ENCODE peak calls at places on chromosomes 7 and 10, in four cellular contexts. Z is T-helper 9 cell, Q is ACHN, V is nucleus accumbens. L is an unnamed sample.

GRCh38 chr10:96299383-96299782 is 4.9 kb upstream of the DNTT start:
- DNase-seq in Z (no peak), Q (no peak), V (no peak), L (no peak)

GRCh38 chr7:29396563-29396962 is 167.1 kb upstream of the PRR15 start:
- DNase-seq in Z (no peak), Q (no peak), V (no peak), L (no peak)

GRCh38 chr10:71840177-71840711 is 10.8 kb downstream of the PSAP start:
- DNase-seq in Z (no peak), Q (peak), V (peak), L (peak)

GRCh38 chr10:86261933-86262665 is 104.5 kb downstream of the GRID1 start:
- DNase-seq in Z (no peak), Q (peak), V (peak), L (no peak)

GRCh38 chr7:17651926-17652385 is 288.3 kb downstream of the SNX13 start:
- DNase-seq in Z (no peak), Q (peak), V (no peak), L (peak)

GRCh38 chr10:101075775-101076174 is 14.0 kb downstream of the KAZALD1 start:
- DNase-seq in Z (no peak), Q (no peak), V (no peak), L (no peak)

GRCh38 chr7:135210818-135211178 is 528 bp downstream of the WDR91 start:
- DNase-seq in Z (no peak), Q (peak), V (peak), L (peak)

GRCh38 chr7:158650821-158651225 is 53.8 kb downstream of the NCAPG2 start:
- DNase-seq in Z (no peak), Q (no peak), V (no peak), L (peak)

GRCh38 chr10:52121688-52122087 is 192.4 kb upstream of the DKK1 start:
- DNase-seq in Z (no peak), Q (no peak), V (no peak), L (no peak)

GRCh38 chr7:86814980-86815379 is 171.3 kb downstream of the GRM3 start:
- DNase-seq in Z (no peak), Q (peak), V (peak), L (no peak)

GRCh38 chr7:33964417-33965115 is 59.2 kb downstream of the BMPER start:
- DNase-seq in Z (no peak), Q (peak), V (no peak), L (no peak)

GRCh38 chr7:149070372-149071140 is 20.0 kb downstream of the ZNF786 start:
- DNase-seq in Z (no peak), Q (no peak), V (no peak), L (no peak)

GRCh38 chr10:15427836-15428414 is 56.8 kb upstream of the FAM171A1 start:
- DNase-seq in Z (no peak), Q (peak), V (no peak), L (peak)

GRCh38 chr7:778968-779451 is 51.9 kb upstream of the PRKAR1B start:
- DNase-seq in Z (no peak), Q (no peak), V (no peak), L (no peak)

GRCh38 chr7:113084499-113085172 is 2.0 kb downstream of the GPR85 start:
- DNase-seq in Z (no peak), Q (no peak), V (no peak), L (no peak)

GRCh38 chr10:102642553-102643345 is 1.5 kb upstream of the TRIM8 start:
- DNase-seq in Z (peak), Q (peak), V (peak), L (peak)

GRCh38 chr7:41401833-41402232 is 301.1 kb downstream of the INHBA start:
- DNase-seq in Z (no peak), Q (no peak), V (no peak), L (no peak)

GRCh38 chr7:30076411-30076810 is 48.2 kb downstream of the PLEKHA8 start:
- DNase-seq in Z (no peak), Q (no peak), V (no peak), L (no peak)

GRCh38 chr10:78508955-78509354 is 475.3 kb downstream of the RPS24 start:
- DNase-seq in Z (no peak), Q (no peak), V (no peak), L (no peak)

GRCh38 chr10:102460836-102461186 is 9.5 kb upstream of the C10orf95 start:
- DNase-seq in Z (no peak), Q (no peak), V (no peak), L (no peak)

GRCh38 chr7:137969828-137970227 is 32.1 kb downstream of the CREB3L2 start:
- DNase-seq in Z (no peak), Q (no peak), V (no peak), L (no peak)

GRCh38 chr7:22728416-22729029 is 1.5 kb downstream of the IL6 start:
- DNase-seq in Z (no peak), Q (peak), V (no peak), L (peak)

GRCh38 chr7:152674860-152675760 is 831 bp downstream of the XRCC2 start:
- DNase-seq in Z (no peak), Q (peak), V (no peak), L (no peak)

GRCh38 chr7:129739427-129739826 is 127.9 kb downstream of the NRF1 start:
- DNase-seq in Z (no peak), Q (no peak), V (no peak), L (peak)

GRCh38 chr10:25815999-25816768 is 117.8 kb upstream of the MYO3A start:
- DNase-seq in Z (no peak), Q (no peak), V (no peak), L (no peak)

GRCh38 chr10:126272526-126272925 is 115.8 kb downstream of the ADAM12 start:
- DNase-seq in Z (no peak), Q (no peak), V (no peak), L (no peak)

GRCh38 chr7:6380310-6381095 is 67.3 kb downstream of the DAGLB start:
- DNase-seq in Z (no peak), Q (no peak), V (no peak), L (no peak)

GRCh38 chr10:73597346-73597745 is 6.2 kb upstream of the USP54 start:
- DNase-seq in Z (no peak), Q (peak), V (no peak), L (peak)

GRCh38 chr10:4825868-4826787 is at the start of gene AKR1E2:
- DNase-seq in Z (peak), Q (peak), V (peak), L (peak)

GRCh38 chr10:102408728-102409603 is 9.6 kb downstream of the PSD start:
- DNase-seq in Z (peak), Q (peak), V (peak), L (no peak)

GRCh38 chr10:5365940-5366339 is 1.2 kb downstream of the UCN3 start:
- DNase-seq in Z (no peak), Q (no peak), V (no peak), L (no peak)

GRCh38 chr7:93203496-93203895 is 22.8 kb downstream of the HEPACAM2 start:
- DNase-seq in Z (no peak), Q (no peak), V (no peak), L (no peak)

GRCh38 chr7:12719978-12720377 is 32.5 kb downstream of the ARL4A start:
- DNase-seq in Z (no peak), Q (no peak), V (no peak), L (no peak)

GRCh38 chr7:70698219-70698832 is 433.6 kb upstream of the GALNT17 start:
- DNase-seq in Z (no peak), Q (peak), V (peak), L (peak)

GRCh38 chr10:4839353-4839752 is 13.3 kb downstream of the AKR1E2 start:
- DNase-seq in Z (no peak), Q (no peak), V (no peak), L (no peak)

GRCh38 chr7:72152171-72153131 is 259.7 kb downstream of the CALN1 start:
- DNase-seq in Z (no peak), Q (no peak), V (peak), L (no peak)

GRCh38 chr7:105130048-105130447 is 116.0 kb downstream of the KMT2E start:
- DNase-seq in Z (no peak), Q (no peak), V (peak), L (no peak)

L was measured in kidney glomerular epithelial cell.